ENCODE peak calls at places on chromosomes 16 and 17, in ten cellular contexts. I is PC-3, U is neural progenitor cell, X is K562, Z is NT2/D1, O is endodermal cell, D is IMR-90, E is SK-N-MC, P is H9, L is fibroblast of lung. S is an unnamed sample.

GRCh38 chr17:76000016-76000754 is 470 bp upstream of the CDK3 start:
- DNase-seq in L (peak), O (peak), D (peak), E (no peak), I (peak), P (peak), U (peak), Z (peak), X (peak), S (no peak)

GRCh38 chr16:56807011-56807675 is 57.9 kb upstream of the SLC12A3 start:
- DNase-seq in L (peak), U (no peak), X (no peak), I (peak), E (no peak), P (no peak), D (peak), O (no peak), Z (no peak), S (no peak)

GRCh38 chr17:37327341-37328090 is 48.3 kb upstream of the C17orf78 start:
- DNase-seq in I (no peak), O (peak), D (peak), P (no peak), Z (no peak), X (no peak), U (no peak), L (peak), E (no peak), S (no peak)

GRCh38 chr16:87286839-87287626 is 30.2 kb downstream of the C16orf95 start:
- DNase-seq in Z (no peak), E (no peak), O (no peak), L (no peak), P (no peak), X (no peak), U (no peak), I (no peak), D (no peak), S (no peak)

GRCh38 chr17:2724783-2725164 is 13.2 kb upstream of the CLUH start:
- DNase-seq in Z (peak), P (peak), L (peak), O (peak), U (peak), I (peak), D (peak), X (no peak), E (no peak), S (no peak)

GRCh38 chr17:65198653-65199382 is 61.6 kb downstream of the RGS9 start:
- DNase-seq in Z (no peak), E (peak), D (peak), I (peak), U (peak), O (peak), P (no peak), L (peak), X (peak), S (no peak)

GRCh38 chr17:43779145-43780125 is 658 bp upstream of the DUSP3 start:
- DNase-seq in X (no peak), E (no peak), I (no peak), Z (no peak), O (peak), P (peak), D (peak), U (peak), L (no peak), S (no peak)

GRCh38 chr17:76670020-76670707 is 26.6 kb upstream of the ST6GALNAC1 start:
- DNase-seq in Z (no peak), O (no peak), X (no peak), I (no peak), P (no peak), E (no peak), D (no peak), L (no peak), U (no peak), S (no peak)

GRCh38 chr16:67475051-67475450 is 5.9 kb downstream of the ATP6V0D1 start:
- DNase-seq in P (no peak), I (no peak), X (no peak), U (no peak), Z (no peak), D (no peak), L (no peak), E (no peak), O (no peak), S (no peak)

GRCh38 chr16:57635266-57636097 is 7.1 kb downstream of the ADGRG1 start:
- DNase-seq in L (no peak), U (no peak), D (no peak), E (no peak), I (no peak), Z (no peak), X (no peak), O (no peak), P (no peak), S (no peak)

GRCh38 chr17:56424543-56425044 is 168.9 kb upstream of the NOG start:
- DNase-seq in Z (no peak), E (no peak), L (no peak), O (no peak), D (no peak), P (no peak), U (no peak), I (no peak), X (no peak), S (no peak)

GRCh38 chr17:36939944-36940312 is 2.7 kb downstream of the LHX1 start:
- DNase-seq in X (no peak), O (no peak), E (no peak), Z (no peak), L (no peak), I (no peak), D (no peak), U (peak), P (peak), S (no peak)

GRCh38 chr17:77178586-77178985 is 37.8 kb downstream of the SEC14L1 start:
- DNase-seq in Z (no peak), P (no peak), X (no peak), O (no peak), D (no peak), I (no peak), E (no peak), L (no peak), U (no peak), S (no peak)

GRCh38 chr16:8583712-8584111 is 6.6 kb downstream of the TMEM114 start:
- DNase-seq in U (no peak), X (peak), O (peak), E (no peak), P (peak), L (no peak), I (no peak), D (no peak), Z (no peak), S (no peak)
- H3K9ac ChIP-seq in U (no peak), X (no peak), O (no peak), E (no peak), P (no peak), L (no peak), I (no peak), D (no peak), Z (no peak), S (no peak)

GRCh38 chr17:19724501-19725420 is 8.4 kb upstream of the SLC47A2 start:
- DNase-seq in P (peak), Z (no peak), U (no peak), D (no peak), O (peak), L (no peak), X (no peak), E (no peak), I (no peak), S (no peak)
- H3K9ac ChIP-seq in P (no peak), Z (no peak), U (no peak), D (no peak), O (no peak), L (no peak), X (no peak), E (no peak), I (no peak), S (peak)

GRCh38 chr16:81585785-81586184 is 141.2 kb downstream of the CMIP start:
- DNase-seq in P (peak), I (peak), E (no peak), D (no peak), Z (peak), U (peak), L (no peak), X (peak), O (peak), S (no peak)
- H3K9ac ChIP-seq in P (no peak), I (peak), E (no peak), D (no peak), Z (peak), U (no peak), L (no peak), X (no peak), O (no peak), S (no peak)

DNA sequence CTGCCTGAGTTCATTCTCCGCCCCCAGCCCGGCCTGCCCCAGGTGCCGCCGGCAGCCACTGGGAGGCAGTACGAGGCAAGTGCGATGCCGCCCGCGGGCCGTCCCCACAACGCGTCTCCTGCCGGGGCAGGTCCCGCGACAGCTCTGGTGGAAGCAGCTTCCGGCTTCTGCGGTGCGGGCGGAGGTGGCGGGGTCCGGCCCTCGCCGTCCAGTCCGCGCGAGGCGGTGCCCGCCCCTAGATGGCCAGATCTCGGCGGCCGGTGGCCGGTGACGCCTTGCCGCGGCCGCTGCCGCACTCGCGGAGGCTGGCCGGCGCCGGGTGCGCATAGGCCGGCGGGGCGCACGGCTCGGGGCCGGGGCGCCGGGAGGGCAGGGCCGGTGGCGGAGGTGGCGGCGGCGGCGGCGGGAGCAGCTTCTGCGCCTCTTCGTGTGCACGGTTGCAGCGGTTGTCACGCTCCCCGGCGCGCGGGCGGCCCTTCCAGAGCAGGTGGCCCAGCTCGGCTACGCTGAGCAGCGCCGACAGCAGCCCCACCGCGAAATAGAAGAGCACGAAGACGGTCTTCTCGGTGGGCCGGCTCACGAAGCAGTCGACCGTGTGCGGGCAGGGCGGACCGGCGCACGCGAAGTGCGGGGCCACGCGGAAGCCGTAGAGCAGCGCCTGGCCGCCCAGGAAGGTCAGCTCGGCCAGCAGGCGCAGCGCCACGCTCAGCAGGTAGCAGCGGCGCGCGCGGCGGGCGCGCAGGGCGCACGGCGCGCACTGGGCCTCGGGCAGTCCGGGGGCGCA is 1.6 kb downstream of the GJD3 start:
- DNase-seq in Z (no peak), P (peak), L (peak), E (no peak), D (peak), I (peak), O (peak), U (peak), X (peak), S (no peak)
- H3K9ac ChIP-seq in Z (peak), P (no peak), L (peak), E (peak), D (peak), I (no peak), O (no peak), U (no peak), X (peak), S (peak)

GRCh38 chr17:79699386-79700036 is 31.2 kb upstream of the ENPP7 start:
- DNase-seq in I (no peak), O (peak), P (peak), U (no peak), E (no peak), X (no peak), Z (no peak), L (no peak), D (no peak), S (no peak)

GRCh38 chr17:79698086-79698690 is 32.6 kb upstream of the ENPP7 start:
- DNase-seq in D (no peak), L (no peak), O (no peak), Z (no peak), E (no peak), X (no peak), U (no peak), I (peak), P (no peak), S (no peak)

GRCh38 chr17:79702550-79703236 is 28.1 kb upstream of the ENPP7 start:
- DNase-seq in U (no peak), I (no peak), D (no peak), X (no peak), E (no peak), O (no peak), Z (no peak), L (no peak), P (no peak), S (no peak)

GRCh38 chr17:79702071-79702470 is 28.7 kb upstream of the ENPP7 start:
- DNase-seq in I (no peak), P (peak), D (no peak), Z (no peak), L (no peak), U (peak), O (peak), E (no peak), X (no peak), S (no peak)

GRCh38 chr17:79700574-79700973 is 30.2 kb upstream of the ENPP7 start:
- DNase-seq in E (no peak), D (no peak), O (no peak), X (no peak), L (no peak), I (no peak), U (no peak), Z (no peak), P (no peak), S (no peak)
- H3K9ac ChIP-seq in E (no peak), D (no peak), O (no peak), X (no peak), L (no peak), I (no peak), U (no peak), Z (peak), P (no peak), S (no peak)

GRCh38 chr17:20074001-20074400 is 64.8 kb downstream of the SPECC1 start:
- DNase-seq in E (no peak), Z (no peak), D (no peak), O (no peak), I (no peak), P (no peak), X (no peak), L (no peak), U (no peak), S (no peak)

GRCh38 chr17:20071824-20072691 is 62.9 kb downstream of the SPECC1 start:
- DNase-seq in O (no peak), I (peak), L (no peak), P (no peak), U (no peak), X (no peak), D (no peak), Z (no peak), E (no peak), S (no peak)

GRCh38 chr17:20074489-20074888 is 65.3 kb downstream of the SPECC1 start:
- DNase-seq in L (no peak), E (no peak), Z (no peak), I (no peak), O (no peak), U (no peak), X (no peak), D (no peak), P (no peak), S (no peak)

GRCh38 chr17:20072692-20072992 is 63.5 kb downstream of the SPECC1 start:
- DNase-seq in O (no peak), D (no peak), L (no peak), Z (no peak), X (no peak), I (no peak), P (no peak), U (no peak), E (no peak), S (no peak)

GRCh38 chr17:20073056-20073979 is 64.2 kb downstream of the SPECC1 start:
- DNase-seq in Z (no peak), L (peak), I (no peak), E (no peak), D (peak), X (peak), P (no peak), O (no peak), U (no peak), S (no peak)
- H3K9ac ChIP-seq in Z (no peak), L (no peak), I (no peak), E (no peak), D (no peak), X (no peak), P (no peak), O (no peak), U (no peak), S (no peak)

DNA sequence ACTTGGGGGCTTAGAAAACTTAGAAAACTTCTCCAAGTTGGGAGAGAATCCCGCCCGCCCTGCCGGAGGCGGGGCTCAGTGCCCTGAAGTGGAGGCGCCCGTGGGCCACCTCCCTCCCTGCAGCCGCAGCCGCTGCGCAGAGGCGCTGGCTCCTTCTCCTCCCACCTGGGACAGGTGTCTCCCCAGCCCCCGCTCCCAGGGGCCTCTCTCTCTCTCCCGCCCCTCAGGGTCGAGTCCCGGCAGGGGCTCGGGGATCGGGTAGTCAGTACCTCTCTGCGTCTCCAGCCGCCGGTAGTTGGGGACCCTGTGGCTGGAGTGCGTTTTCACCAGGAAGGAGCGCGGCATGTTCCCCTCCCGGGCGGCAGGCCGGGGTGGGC is 257 bp downstream of the SNAI3 start:
- DNase-seq in O (no peak), X (peak), Z (no peak), I (peak), L (no peak), P (no peak), D (no peak), E (no peak), U (no peak), S (no peak)
- H3K9ac ChIP-seq in O (no peak), X (peak), Z (peak), I (no peak), L (no peak), P (no peak), D (no peak), E (no peak), U (no peak), S (peak)

GRCh38 chr16:15650019-15650697 is at the start of gene NDE1:
- DNase-seq in E (peak), X (peak), Z (peak), O (peak), P (peak), U (peak), L (peak), I (peak), D (peak), S (no peak)

GRCh38 chr16:15652293-15653001 is 2.4 kb downstream of the NDE1 start:
- DNase-seq in O (no peak), I (no peak), D (no peak), Z (no peak), X (no peak), E (no peak), U (no peak), P (no peak), L (peak), S (no peak)

GRCh38 chr16:15649727-15650018 is 372 bp upstream of the NDE1 start:
- DNase-seq in U (no peak), Z (no peak), D (no peak), L (no peak), E (no peak), P (no peak), O (no peak), X (no peak), I (no peak), S (no peak)

GRCh38 chr16:15648135-15648730 is 1.8 kb upstream of the NDE1 start:
- DNase-seq in Z (no peak), P (no peak), I (no peak), L (no peak), O (no peak), D (no peak), X (no peak), E (no peak), U (no peak), S (no peak)

DNA sequence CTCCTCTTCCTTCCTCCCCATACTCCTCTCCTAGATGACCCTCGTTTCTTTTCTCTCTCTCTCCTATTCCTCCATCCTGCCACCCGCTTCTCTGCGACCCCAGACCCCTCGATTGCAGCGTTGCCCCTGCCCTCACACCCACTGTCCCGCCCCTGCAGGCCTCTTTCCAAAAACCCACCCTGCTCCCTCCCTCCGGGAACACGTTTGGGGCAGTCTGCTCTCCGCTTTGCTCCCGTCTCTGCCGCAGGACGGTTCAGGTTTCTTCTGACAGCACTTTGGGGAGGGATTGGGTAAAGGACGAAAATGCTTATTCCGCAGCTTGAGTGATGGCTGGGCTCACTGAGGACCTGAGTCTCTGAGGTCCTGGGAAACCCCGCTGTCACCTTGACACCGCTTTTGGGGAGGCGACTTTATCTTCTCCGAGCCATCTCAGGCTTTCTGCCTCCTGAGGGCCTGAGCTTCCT is 685 bp downstream of the NDE1 start:
- DNase-seq in L (peak), Z (no peak), X (peak), U (peak), O (peak), E (no peak), P (peak), D (peak), I (peak), S (no peak)
- H3K9ac ChIP-seq in L (peak), Z (peak), X (peak), U (peak), O (peak), E (peak), P (peak), D (peak), I (peak), S (peak)